ENCODE peak calls at places on chromosome 20, in six cellular contexts. H is HCT116, R is stomach, U is erythroblast, X is breast epithelium, C is IMR-90. E is an unnamed sample.

GRCh38 chr20:21513881-21514540 is at the start of gene NKX2-2:
- DNase-seq in H (no peak), R (no peak), U (no peak), X (no peak), C (no peak), E (no peak)

GRCh38 chr20:47125553-47126373 is 230.7 kb downstream of the ZMYND8 start:
- DNase-seq in H (no peak), R (no peak), U (no peak), X (no peak), C (no peak), E (peak)

GRCh38 chr20:38609828-38610227 is 8.2 kb downstream of the ARHGAP40 start:
- DNase-seq in H (no peak), R (no peak), U (no peak), X (no peak), C (no peak), E (no peak)

GRCh38 chr20:61185841-61186601 is 66.0 kb upstream of the CDH4 start:
- DNase-seq in H (no peak), R (no peak), U (no peak), X (no peak), C (peak), E (no peak)

GRCh38 chr20:37411408-37412306 is 65.7 kb downstream of the SRC start:
- DNase-seq in H (no peak), R (no peak), U (no peak), X (no peak), C (no peak), E (no peak)

GRCh38 chr20:3603108-3603507 is 60.1 kb downstream of the GFRA4 start:
- DNase-seq in H (no peak), R (no peak), U (no peak), X (no peak), C (no peak), E (no peak)

GRCh38 chr20:41247523-41248370 is 69.8 kb downstream of the ZHX3 start:
- DNase-seq in H (no peak), R (no peak), U (no peak), X (no peak), C (no peak), E (no peak)

GRCh38 chr20:50379049-50379990 is 130.9 kb upstream of the PTPN1 start:
- DNase-seq in H (no peak), R (peak), U (no peak), X (peak), C (peak), E (peak)

GRCh38 chr20:61192254-61192950 is 59.7 kb upstream of the CDH4 start:
- DNase-seq in H (no peak), R (no peak), U (no peak), X (no peak), C (no peak), E (no peak)

GRCh38 chr20:38542994-38543906 is 37.7 kb upstream of the ADIG start:
- DNase-seq in H (no peak), R (no peak), U (no peak), X (no peak), C (no peak), E (no peak)

GRCh38 chr20:9344080-9344920 is 170.1 kb upstream of the LAMP5 start:
- DNase-seq in H (no peak), R (no peak), U (no peak), X (no peak), C (peak), E (peak)

GRCh38 chr20:13862245-13862644 is 77.4 kb downstream of the NDUFAF5 start:
- DNase-seq in H (no peak), R (no peak), U (no peak), X (no peak), C (no peak), E (no peak)

GRCh38 chr20:24164360-24164759 is 175.8 kb upstream of the GGTLC1 start:
- DNase-seq in H (no peak), R (no peak), U (peak), X (no peak), C (no peak), E (no peak)

GRCh38 chr20:47720636-47721427 is 64.4 kb downstream of the SULF2 start:
- DNase-seq in H (no peak), R (no peak), U (no peak), X (no peak), C (peak), E (peak)

GRCh38 chr20:35171753-35172433 is at the start of gene PROCR:
- DNase-seq in H (peak), R (peak), U (peak), X (peak), C (peak), E (peak)

GRCh38 chr20:35111141-35111888 is 18.7 kb upstream of the TRPC4AP start:
- DNase-seq in H (no peak), R (no peak), U (no peak), X (no peak), C (peak), E (no peak)

GRCh38 chr20:44467289-44467883 is 8.3 kb upstream of the TTPAL start:
- DNase-seq in H (no peak), R (no peak), U (no peak), X (no peak), C (no peak), E (peak)

GRCh38 chr20:35886537-35886936 is 67.8 kb downstream of the SCAND1 start:
- DNase-seq in H (no peak), R (no peak), U (no peak), X (no peak), C (no peak), E (no peak)

GRCh38 chr20:2558581-2559301 is 22.4 kb downstream of the TMC2 start:
- DNase-seq in H (no peak), R (no peak), U (no peak), X (no peak), C (no peak), E (peak)

GRCh38 chr20:3621111-3621510 is 42.1 kb downstream of the GFRA4 start:
- DNase-seq in H (no peak), R (no peak), U (no peak), X (no peak), C (no peak), E (no peak)

GRCh38 chr20:56004611-56005388 is 519 bp downstream of the CBLN4 start:
- DNase-seq in H (no peak), R (no peak), U (no peak), X (no peak), C (no peak), E (no peak)

GRCh38 chr20:19709635-19710335 is 48.3 kb upstream of the RIN2 start:
- DNase-seq in H (no peak), R (no peak), U (no peak), X (no peak), C (no peak), E (no peak)

GRCh38 chr20:19974621-19975435 is 42.3 kb upstream of the NAA20 start:
- DNase-seq in H (no peak), R (peak), U (no peak), X (peak), C (peak), E (peak)

DNA sequence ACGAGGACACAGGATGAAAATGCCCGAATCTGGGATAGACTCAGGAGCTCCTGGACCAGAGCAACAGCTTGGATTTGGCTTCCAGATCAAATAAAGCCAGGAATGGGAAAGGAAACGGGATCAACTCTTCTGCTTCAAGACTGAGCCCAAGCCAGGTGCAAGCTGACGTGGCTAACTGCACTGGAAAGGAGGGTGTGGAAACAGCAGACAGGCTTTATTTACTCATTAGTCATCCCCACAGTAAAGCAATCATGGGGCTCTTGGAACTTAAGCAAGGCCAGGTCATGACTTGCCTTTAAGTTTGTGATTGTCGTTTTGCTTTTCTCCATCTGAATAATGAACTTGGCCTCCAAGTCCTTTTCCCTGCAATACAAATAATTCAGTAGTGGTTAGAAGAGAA is 45.2 kb downstream of the KIF16B start:
- DNase-seq in H (peak), R (peak), U (no peak), X (no peak), C (peak), E (peak)
- TF ChIP-seq POLR2A in H (no peak), R (no peak), U (no peak), X (no peak), C (no peak), E (no peak)

GRCh38 chr20:46108435-46108841 is 9.7 kb upstream of the CD40 start:
- DNase-seq in H (no peak), R (no peak), U (no peak), X (no peak), C (no peak), E (no peak)
- TF ChIP-seq POLR2A in H (no peak), R (no peak), U (no peak), X (no peak), C (no peak), E (no peak)

DNA sequence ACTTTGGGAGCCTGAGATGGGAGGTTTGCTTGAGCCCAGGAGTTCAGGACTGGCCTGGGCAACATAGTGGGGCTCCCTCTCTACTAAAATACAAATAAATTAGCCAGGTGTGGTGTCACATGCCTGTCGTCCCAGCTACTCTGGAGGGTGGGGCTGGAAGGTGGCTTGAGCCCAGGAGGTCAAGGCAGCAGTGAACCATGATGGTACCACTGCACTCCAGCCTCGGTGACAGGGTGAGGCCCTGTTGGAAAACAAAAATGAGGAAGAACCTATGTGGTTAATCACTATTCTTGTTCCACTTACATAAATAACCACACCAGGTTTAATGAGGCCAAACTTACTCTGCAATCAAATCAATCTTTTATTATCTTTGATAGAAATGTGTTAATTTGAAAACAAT is 5.4 kb downstream of the PPDPF start:
- DNase-seq in H (no peak), R (no peak), U (no peak), X (no peak), C (no peak), E (no peak)
- TF ChIP-seq POLR2A in H (no peak), R (no peak), U (no peak), X (no peak), C (no peak), E (no peak)

GRCh38 chr20:22523499-22524392 is 60.6 kb downstream of the FOXA2 start:
- DNase-seq in H (no peak), R (peak), U (no peak), X (no peak), C (no peak), E (no peak)
- TF ChIP-seq POLR2A in H (no peak), R (no peak), U (no peak), X (no peak), C (no peak), E (no peak)

GRCh38 chr20:57397693-57398108 is 6.5 kb downstream of the RBM38 start:
- DNase-seq in H (no peak), R (peak), U (no peak), X (no peak), C (no peak), E (no peak)
- TF ChIP-seq POLR2A in H (no peak), R (no peak), U (peak), X (no peak), C (no peak), E (no peak)

DNA sequence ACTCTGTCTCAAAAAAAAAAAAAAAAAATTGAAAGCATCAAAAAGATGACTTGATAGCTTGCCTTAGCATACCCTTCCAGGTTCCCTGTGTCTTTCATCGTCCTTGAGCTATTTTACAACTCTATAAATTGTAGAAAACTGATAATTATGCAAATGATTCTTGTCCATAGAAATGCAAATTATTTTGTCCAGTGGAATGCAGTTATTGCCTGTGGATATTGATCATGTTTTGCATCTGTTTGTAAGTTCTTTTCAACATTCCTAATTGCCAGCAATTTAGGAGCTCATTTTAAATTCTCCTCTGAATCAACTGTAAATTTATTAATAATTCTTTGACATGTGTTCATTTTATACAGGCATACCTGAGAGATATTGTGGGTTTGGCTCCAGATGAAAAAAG is 7.1 kb upstream of the ATP9A start:
- DNase-seq in H (no peak), R (no peak), U (no peak), X (no peak), C (no peak), E (no peak)
- TF ChIP-seq POLR2A in H (no peak), R (no peak), U (no peak), X (no peak), C (no peak), E (no peak)

GRCh38 chr20:1323830-1324597 is 4.9 kb downstream of the SDCBP2 start:
- DNase-seq in H (no peak), R (no peak), U (peak), X (no peak), C (no peak), E (peak)

GRCh38 chr20:1321654-1321939 is 7.3 kb downstream of the SDCBP2 start:
- DNase-seq in H (no peak), R (no peak), U (no peak), X (no peak), C (no peak), E (no peak)

GRCh38 chr20:1323256-1323655 is 5.7 kb downstream of the SDCBP2 start:
- DNase-seq in H (no peak), R (no peak), U (no peak), X (no peak), C (no peak), E (peak)

GRCh38 chr20:1320902-1321653 is 7.9 kb downstream of the SDCBP2 start:
- DNase-seq in H (no peak), R (no peak), U (no peak), X (no peak), C (no peak), E (no peak)

GRCh38 chr20:1322511-1323245 is 6.3 kb downstream of the SDCBP2 start:
- DNase-seq in H (no peak), R (no peak), U (peak), X (peak), C (peak), E (peak)
- TF ChIP-seq POLR2A in H (no peak), R (no peak), U (no peak), X (no peak), C (peak), E (no peak)

GRCh38 chr20:48824830-48825550 is 2.8 kb downstream of the PREX1 start:
- DNase-seq in H (no peak), R (no peak), U (no peak), X (no peak), C (no peak), E (no peak)

GRCh38 chr20:48826883-48827771 is 672 bp downstream of the PREX1 start:
- DNase-seq in H (no peak), R (peak), U (peak), X (no peak), C (no peak), E (no peak)

GRCh38 chr20:48825551-48825885 is 2.3 kb downstream of the PREX1 start:
- DNase-seq in H (no peak), R (no peak), U (no peak), X (no peak), C (no peak), E (no peak)

GRCh38 chr20:48823960-48824497 is 3.8 kb downstream of the PREX1 start:
- DNase-seq in H (no peak), R (no peak), U (peak), X (no peak), C (peak), E (no peak)

GRCh38 chr20:48826064-48826463 is 1.7 kb downstream of the PREX1 start:
- DNase-seq in H (no peak), R (no peak), U (no peak), X (no peak), C (no peak), E (no peak)
- TF ChIP-seq POLR2A in H (no peak), R (no peak), U (no peak), X (no peak), C (no peak), E (no peak)

DNA sequence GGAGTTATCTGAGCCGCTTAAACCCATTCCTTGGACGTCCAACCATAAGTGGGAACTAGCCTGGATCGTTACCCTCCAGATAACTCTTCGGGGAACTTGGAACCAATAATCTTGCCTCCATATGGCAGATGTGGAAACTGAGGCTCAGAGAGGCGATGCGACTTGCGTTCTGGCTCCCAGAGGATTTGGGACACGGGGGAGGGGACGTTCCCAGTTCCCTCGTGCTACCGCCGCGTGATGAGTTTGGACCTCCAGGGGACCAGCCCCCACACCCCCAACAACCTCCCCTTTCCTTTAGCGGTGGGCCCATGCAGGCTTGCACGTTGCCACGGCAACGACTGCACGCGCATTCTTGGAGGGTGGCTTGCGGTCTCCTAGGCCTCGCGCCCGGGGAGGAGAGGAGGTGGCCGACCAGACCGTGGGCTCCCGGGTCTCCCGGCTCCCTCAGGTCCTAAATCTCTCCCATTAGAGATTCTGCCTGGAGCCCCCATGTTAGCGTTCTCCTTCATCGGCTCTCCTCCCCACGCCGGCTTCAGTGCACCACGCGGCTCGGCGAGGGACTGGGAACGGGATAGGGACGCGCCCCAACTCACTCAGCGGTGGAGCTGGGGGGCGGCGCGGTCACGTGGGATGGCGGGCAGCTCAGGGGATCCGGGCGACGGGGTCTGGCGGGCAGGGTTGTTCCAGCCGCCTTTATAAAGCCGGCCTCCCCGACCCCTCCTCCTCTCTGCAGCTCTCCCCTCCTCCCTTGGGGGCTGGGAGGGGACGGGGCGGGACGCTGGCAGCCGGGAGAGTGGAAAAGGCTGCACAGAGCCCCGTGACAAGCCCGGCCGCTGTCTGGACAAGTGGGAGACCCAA is at the start of gene PLTP:
- DNase-seq in H (no peak), R (peak), U (peak), X (no peak), C (peak), E (peak)
- TF ChIP-seq POLR2A in H (no peak), R (no peak), U (peak), X (peak), C (no peak), E (peak)

GRCh38 chr20:5297280-5298004 is 19.3 kb downstream of the PROKR2 start:
- DNase-seq in H (no peak), R (no peak), U (no peak), X (no peak), C (no peak), E (no peak)
- TF ChIP-seq POLR2A in H (no peak), R (no peak), U (no peak), X (no peak), C (no peak), E (no peak)

E was measured in uterus.